ENCODE peak calls at places on chromosomes 4 and X, in four cellular contexts. A is HCT116, P is HepG2, B is K562. F is an unnamed sample.

GRCh38 chr4:177041356-177041755 is 248.6 kb upstream of the VEGFC start:
- DNase-seq in A (no peak), P (no peak), B (no peak), F (no peak)

GRCh38 chrX:48971325-48972213 is at the start of gene KCND1:
- DNase-seq in A (no peak), P (no peak), B (no peak), F (no peak)

GRCh38 chrX:112832481-112833095 is 8.0 kb downstream of the AMOT start:
- DNase-seq in A (peak; percentile 12), P (no peak), B (no peak), F (no peak)

GRCh38 chr4:1682860-1683259 is 1.3 kb downstream of the FAM53A start:
- DNase-seq in A (no peak), P (no peak), B (no peak), F (no peak)

GRCh38 chrX:80576267-80576666 is 156.0 kb downstream of the TENT5D start:
- DNase-seq in A (no peak), P (no peak), B (no peak), F (no peak)

GRCh38 chrX:153971632-153972367 is at the start of gene HCFC1:
- DNase-seq in A (peak; percentile 69), P (peak; percentile 75), B (peak; percentile 93), F (peak; percentile 71)

GRCh38 chrX:15468036-15468435 is 25.1 kb downstream of the PIR start:
- DNase-seq in A (no peak), P (no peak), B (peak; percentile 38), F (no peak)

GRCh38 chr4:74635074-74635473 is 159.2 kb downstream of the BTC start:
- DNase-seq in A (peak; percentile 87), P (no peak), B (no peak), F (no peak)

GRCh38 chrX:144275403-144275802 is 391.5 kb downstream of the UBE2NL start:
- DNase-seq in A (no peak), P (no peak), B (no peak), F (no peak)

GRCh38 chrX:11374570-11374969 is 81.4 kb downstream of the AMELX start:
- DNase-seq in A (no peak), P (no peak), B (peak; percentile 60), F (no peak)

GRCh38 chr4:26267087-26267486 is 53.7 kb upstream of the RBPJ start:
- DNase-seq in A (no peak), P (no peak), B (no peak), F (no peak)

GRCh38 chr4:11480683-11481082 is 52.0 kb upstream of the HS3ST1 start:
- DNase-seq in A (no peak), P (no peak), B (no peak), F (no peak)

GRCh38 chr4:121272526-121272925 is 108.3 kb downstream of the QRFPR start:
- DNase-seq in A (no peak), P (no peak), B (peak; percentile 11), F (no peak)

GRCh38 chr4:85798011-85798770 is 323.2 kb downstream of the ARHGAP24 start:
- DNase-seq in A (no peak), P (no peak), B (no peak), F (no peak)

GRCh38 chr4:167219090-167219489 is 15.2 kb downstream of the SPOCK3 start:
- DNase-seq in A (no peak), P (no peak), B (no peak), F (no peak)

GRCh38 chr4:20194079-20195013 is 57.4 kb upstream of the SLIT2 start:
- DNase-seq in A (no peak), P (no peak), B (no peak), F (no peak)

GRCh38 chr4:62399242-62399641 is 1199.1 kb downstream of the ADGRL3 start:
- DNase-seq in A (no peak), P (no peak), B (no peak), F (no peak)

GRCh38 chr4:42750831-42751230 is 93.9 kb upstream of the ATP8A1 start:
- DNase-seq in A (no peak), P (no peak), B (no peak), F (no peak)

GRCh38 chr4:62952366-62952765 is 1456.9 kb downstream of the TECRL start:
- DNase-seq in A (no peak), P (no peak), B (no peak), F (no peak)

GRCh38 chr4:53150631-53151488 is 215.0 kb downstream of the SCFD2 start:
- DNase-seq in A (no peak), P (no peak), B (no peak), F (no peak)

GRCh38 chr4:82739292-82740190 is 59.1 kb downstream of the SCD5 start:
- DNase-seq in A (peak; percentile 31), P (peak; percentile 58), B (peak; percentile 71), F (peak; percentile 12)

GRCh38 chr4:82864336-82865001 is 26.5 kb downstream of the SEC31A start:
- DNase-seq in A (no peak), P (no peak), B (no peak), F (no peak)

GRCh38 chr4:94357624-94358023 is 15.0 kb upstream of the HPGDS start:
- DNase-seq in A (no peak), P (no peak), B (no peak), F (no peak)

GRCh38 chrX:119758682-119759332 is 419 bp downstream of the SOWAHD start:
- DNase-seq in A (no peak), P (no peak), B (peak; percentile 29), F (no peak)

GRCh38 chrX:110021180-110022022 is 18.5 kb downstream of the TMEM164 start:
- DNase-seq in A (no peak), P (no peak), B (no peak), F (no peak)

GRCh38 chrX:119507206-119507605 is 39.0 kb downstream of the SLC25A5 start:
- DNase-seq in A (no peak), P (no peak), B (no peak), F (no peak)

GRCh38 chrX:97199501-97199900 is 315.8 kb downstream of the RPA4 start:
- DNase-seq in A (no peak), P (no peak), B (no peak), F (no peak)

GRCh38 chr4:153506972-153507678 is 41.0 kb downstream of the TMEM131L start:
- DNase-seq in A (no peak), P (no peak), B (peak; percentile 36), F (no peak)

GRCh38 chrX:47573334-47574095 is 8.7 kb upstream of the TIMP1 start:
- DNase-seq in A (no peak), P (no peak), B (no peak), F (no peak)
- H3K36me3 ChIP-seq in A (no peaks in the 10 kb centered on the region), P (peaks cover 7% of the 10 kb centered on the region), B (peaks cover 36% of the 10 kb centered on the region), F (no peaks in the 10 kb centered on the region)

DNA sequence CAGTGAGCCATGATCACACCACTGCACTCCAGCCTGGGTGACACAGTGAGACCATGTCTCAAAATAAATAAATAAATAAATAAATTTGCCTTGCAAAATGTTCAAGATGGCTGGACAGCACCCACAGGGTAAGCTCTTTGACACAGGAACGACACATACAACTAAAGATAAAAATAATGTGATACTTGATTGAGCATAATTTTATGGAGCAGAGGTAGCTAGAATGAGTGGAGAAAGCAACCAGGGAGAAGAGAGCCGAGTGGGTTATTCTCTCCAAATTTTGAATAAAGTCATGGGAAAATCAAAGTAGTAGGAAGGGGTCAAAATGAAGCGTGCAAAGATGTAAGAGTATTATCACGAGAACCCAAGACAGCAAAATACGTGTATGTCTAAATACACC is 121.5 kb downstream of the IRF2 start:
- DNase-seq in A (no peak), P (no peak), B (no peak), F (no peak)
- H3K4me3 ChIP-seq in A (no peak overlapping the region), P (no peak overlapping the region), B (no peak overlapping the region), F (no peak overlapping the region)

DNA sequence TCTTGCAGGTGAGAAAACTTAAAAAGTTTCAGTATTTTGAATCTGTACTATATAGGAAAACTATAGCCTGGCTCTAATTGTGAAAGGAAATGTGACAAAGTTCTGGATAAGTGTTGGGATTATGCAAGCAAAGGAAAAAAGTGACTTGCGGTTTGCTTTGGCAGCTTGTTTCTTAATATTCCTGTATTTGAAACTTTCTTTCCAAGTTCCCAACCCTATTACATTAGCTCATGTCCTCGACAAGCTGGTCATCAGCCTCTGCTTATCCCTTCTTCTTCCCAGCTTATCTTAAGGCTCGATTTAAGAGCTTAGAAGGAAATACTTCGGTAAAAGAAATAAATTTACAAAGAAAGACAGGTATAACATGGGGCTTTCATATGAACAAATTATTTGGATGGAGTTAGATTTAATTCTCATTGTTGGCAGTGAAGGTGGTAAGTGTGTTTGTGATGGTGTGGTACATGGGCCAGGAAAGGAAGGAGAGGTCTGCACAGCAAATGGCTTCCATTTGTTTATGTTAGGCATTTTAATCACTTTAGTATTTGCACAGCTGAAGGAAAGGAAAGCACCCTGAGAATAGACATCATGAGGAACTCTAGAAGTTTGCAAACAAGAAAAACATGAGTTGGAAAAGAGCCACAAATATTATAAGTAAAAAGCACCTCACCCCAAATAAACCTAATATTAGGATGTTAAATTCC is 5.1 kb upstream of the MYOZ2 start:
- DNase-seq in A (no peak), P (no peak), B (no peak), F (no peak)
- TF ChIP-seq TCF7L2 in A (no peak), P (no peak), B (no peak), F (no peak)

DNA sequence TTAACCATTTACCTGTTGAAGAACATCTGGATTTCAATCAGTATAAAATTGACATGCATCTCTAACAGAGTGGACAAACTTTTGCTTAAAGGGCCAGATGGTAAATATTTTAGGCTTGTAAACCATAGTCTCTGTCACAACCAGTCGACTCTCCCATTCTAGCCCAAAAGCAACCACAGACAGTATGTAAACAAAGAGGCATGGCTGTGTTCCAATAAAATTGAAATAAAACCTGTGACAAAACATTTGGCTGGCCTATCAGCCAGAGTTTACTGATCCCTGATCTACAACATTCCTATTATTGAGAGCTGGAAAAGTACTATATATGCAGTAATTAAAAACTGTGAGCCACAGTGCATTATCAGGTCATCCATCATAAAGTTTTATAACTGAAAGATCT is 3.2 kb downstream of the CENPC start:
- DNase-seq in A (no peak), P (no peak), B (no peak), F (no peak)
- H3K36me3 ChIP-seq in A (peaks cover 10% of the 10 kb centered on the region), P (peaks cover 27% of the 10 kb centered on the region), B (peaks cover 65% of the 10 kb centered on the region), F (peaks cover 14% of the 10 kb centered on the region)

GRCh38 chr4:187477224-187477623 is 518.3 kb upstream of the ZFP42 start:
- DNase-seq in A (no peak), P (no peak), B (no peak), F (no peak)

GRCh38 chr4:187474238-187474637 is 521.3 kb upstream of the ZFP42 start:
- DNase-seq in A (no peak), P (no peak), B (no peak), F (no peak)

GRCh38 chr4:187475901-187476300 is 519.7 kb upstream of the ZFP42 start:
- DNase-seq in A (no peak), P (no peak), B (no peak), F (no peak)

GRCh38 chr4:187480146-187481145 is 515.1 kb upstream of the ZFP42 start:
- DNase-seq in A (no peak), P (no peak), B (no peak), F (no peak)

GRCh38 chr4:187478292-187479205 is 517.0 kb upstream of the ZFP42 start:
- DNase-seq in A (no peak), P (no peak), B (no peak), F (no peak)
- H3K4me3 ChIP-seq in A (no peak overlapping the region), P (no peak overlapping the region), B (no peak overlapping the region), F (no peak overlapping the region)

DNA sequence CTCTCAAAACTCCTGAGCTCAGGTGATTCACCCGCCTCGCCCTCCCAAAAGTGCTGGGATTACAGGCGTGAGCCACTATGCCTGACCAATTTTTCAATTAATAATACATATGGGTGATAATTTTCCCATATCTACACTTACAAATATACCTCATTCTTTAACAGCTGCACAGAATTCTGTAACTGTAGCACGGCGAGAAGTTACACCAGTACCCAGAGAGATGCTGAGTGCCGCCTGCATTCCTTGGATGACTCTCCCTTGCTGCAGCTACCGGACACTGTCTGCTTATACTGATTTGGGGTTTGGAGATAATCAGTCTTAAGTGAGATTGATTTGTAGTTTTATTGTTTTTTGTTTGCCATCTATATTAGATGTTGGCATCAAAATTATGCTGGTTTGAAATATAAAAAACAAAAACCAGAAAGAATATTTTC is 5.8 kb downstream of the TIFA start:
- DNase-seq in A (no peak), P (no peak), B (no peak), F (no peak)
- TF ChIP-seq TCF7L2 in A (no peak), P (no peak), B (no peak), F (no peak)

F was measured in Panc1.